ENCODE peak calls at places on chromosomes 2 and 18, in nine cellular contexts. V, N, X, P, F, J, O, Q and R are unnamed samples.

GRCh38 chr2:88697361-88698026 is 6.0 kb downstream of the RPIA start:
- DNase-seq in V (no peak), N (no peak), X (no peak), P (no peak), F (no peak), J (no peak), O (no peak), Q (no peak), R (no peak)

GRCh38 chr2:150445404-150445803 is 42.1 kb downstream of the RND3 start:
- DNase-seq in V (no peak), N (no peak), X (no peak), P (no peak), F (no peak), J (no peak), O (no peak), Q (no peak), R (no peak)

GRCh38 chr18:61949946-61950345 is 57.1 kb upstream of the RNF152 start:
- DNase-seq in V (no peak), N (peak), X (peak), P (peak), F (peak), J (no peak), O (no peak), Q (no peak), R (peak)

GRCh38 chr2:200267350-200267749 is 39.1 kb upstream of the SPATS2L start:
- DNase-seq in V (no peak), N (no peak), X (no peak), P (peak), F (no peak), J (no peak), O (no peak), Q (no peak), R (no peak)

GRCh38 chr2:183269956-183270355 is 145.7 kb downstream of the NUP35 start:
- DNase-seq in V (no peak), N (peak), X (peak), P (no peak), F (no peak), J (no peak), O (no peak), Q (no peak), R (no peak)

GRCh38 chr2:6576312-6576711 is 289.4 kb downstream of the CMPK2 start:
- DNase-seq in V (no peak), N (no peak), X (peak), P (peak), F (no peak), J (no peak), O (no peak), Q (no peak), R (no peak)

GRCh38 chr2:3266727-3267548 is 110.7 kb downstream of the EIPR1 start:
- DNase-seq in V (no peak), N (no peak), X (no peak), P (no peak), F (no peak), J (no peak), O (no peak), Q (no peak), R (no peak)

GRCh38 chr2:229901819-229902218 is 20.0 kb downstream of the TRIP12 start:
- DNase-seq in V (no peak), N (peak), X (peak), P (peak), F (no peak), J (no peak), O (no peak), Q (no peak), R (no peak)

GRCh38 chr2:15757820-15758586 is 166.3 kb downstream of the DDX1 start:
- DNase-seq in V (no peak), N (no peak), X (no peak), P (no peak), F (no peak), J (no peak), O (no peak), Q (no peak), R (no peak)

GRCh38 chr18:43847164-43848091 is 570.1 kb upstream of the SYT4 start:
- DNase-seq in V (no peak), N (peak), X (peak), P (peak), F (no peak), J (no peak), O (no peak), Q (no peak), R (no peak)

GRCh38 chr2:100876231-100876860 is 56.4 kb downstream of the NPAS2 start:
- DNase-seq in V (no peak), N (no peak), X (peak), P (peak), F (no peak), J (no peak), O (no peak), Q (no peak), R (no peak)

GRCh38 chr2:45199973-45200372 is 190.7 kb upstream of the SIX2 start:
- DNase-seq in V (no peak), N (peak), X (peak), P (no peak), F (no peak), J (no peak), O (no peak), Q (no peak), R (no peak)

GRCh38 chr2:121303531-121304263 is 18.7 kb upstream of the TFCP2L1 start:
- DNase-seq in V (no peak), N (no peak), X (no peak), P (no peak), F (no peak), J (no peak), O (no peak), Q (no peak), R (no peak)

GRCh38 chr18:50986360-50987087 is 18.7 kb downstream of the ELAC1 start:
- DNase-seq in V (no peak), N (no peak), X (peak), P (peak), F (no peak), J (no peak), O (no peak), Q (peak), R (no peak)

GRCh38 chr2:62010632-62011276 is 105.3 kb downstream of the COMMD1 start:
- DNase-seq in V (no peak), N (no peak), X (peak), P (no peak), F (no peak), J (no peak), O (peak), Q (no peak), R (no peak)

GRCh38 chr18:23683671-23684070 is 5.6 kb upstream of the LAMA3 start:
- DNase-seq in V (no peak), N (peak), X (peak), P (peak), F (no peak), J (no peak), O (no peak), Q (no peak), R (no peak)

GRCh38 chr2:71226391-71226964 is 425 bp downstream of the PAIP2B start:
- DNase-seq in V (peak), N (no peak), X (no peak), P (no peak), F (peak), J (peak), O (no peak), Q (peak), R (no peak)

GRCh38 chr2:174243812-174244211 is 4.5 kb downstream of the OLA1 start:
- DNase-seq in V (no peak), N (no peak), X (no peak), P (no peak), F (no peak), J (no peak), O (no peak), Q (no peak), R (no peak)

GRCh38 chr2:68796306-68796905 is 61.8 kb downstream of the ARHGAP25 start:
- DNase-seq in V (no peak), N (peak), X (no peak), P (peak), F (no peak), J (no peak), O (no peak), Q (no peak), R (no peak)

GRCh38 chr2:188046437-188046836 is 245.2 kb upstream of the GULP1 start:
- DNase-seq in V (no peak), N (peak), X (peak), P (peak), F (no peak), J (no peak), O (no peak), Q (no peak), R (no peak)

GRCh38 chr2:190415251-190415650 is 7.1 kb downstream of the MFSD6 start:
- DNase-seq in V (no peak), N (no peak), X (no peak), P (no peak), F (no peak), J (no peak), O (no peak), Q (no peak), R (no peak)

GRCh38 chr2:209476367-209477191 is 52.7 kb downstream of the MAP2 start:
- DNase-seq in V (peak), N (peak), X (peak), P (peak), F (peak), J (no peak), O (no peak), Q (no peak), R (no peak)

GRCh38 chr2:43293744-43294695 is 67.6 kb upstream of the ZFP36L2 start:
- DNase-seq in V (peak), N (peak), X (peak), P (peak), F (peak), J (peak), O (peak), Q (no peak), R (peak)

GRCh38 chr2:128302011-128302743 is 16.5 kb downstream of the HS6ST1 start:
- DNase-seq in V (no peak), N (no peak), X (no peak), P (no peak), F (no peak), J (no peak), O (no peak), Q (no peak), R (no peak)

GRCh38 chr2:226905718-226906438 is 70.0 kb downstream of the RHBDD1 start:
- DNase-seq in V (no peak), N (no peak), X (no peak), P (no peak), F (no peak), J (peak), O (peak), Q (no peak), R (no peak)

GRCh38 chr2:21694536-21694935 is 570.8 kb downstream of the TDRD15 start:
- DNase-seq in V (no peak), N (no peak), X (no peak), P (no peak), F (no peak), J (no peak), O (no peak), Q (no peak), R (no peak)

GRCh38 chr2:38489846-38490245 is 112.8 kb upstream of the ATL2 start:
- DNase-seq in V (no peak), N (no peak), X (no peak), P (no peak), F (no peak), J (no peak), O (no peak), Q (no peak), R (no peak)

GRCh38 chr2:88252646-88253045 is 82.5 kb downstream of the THNSL2 start:
- DNase-seq in V (no peak), N (no peak), X (no peak), P (no peak), F (no peak), J (no peak), O (no peak), Q (no peak), R (no peak)

GRCh38 chr2:181457741-181458425 is 697 bp downstream of the ITGA4 start:
- DNase-seq in V (peak), N (peak), X (peak), P (peak), F (peak), J (peak), O (no peak), Q (peak), R (no peak)

GRCh38 chr18:8489761-8490160 is 119.5 kb upstream of the RAB12 start:
- DNase-seq in V (peak), N (no peak), X (no peak), P (no peak), F (no peak), J (no peak), O (no peak), Q (no peak), R (no peak)

GRCh38 chr18:49813321-49814146 is at the start of gene ACAA2:
- DNase-seq in V (peak), N (peak), X (peak), P (peak), F (peak), J (peak), O (peak), Q (peak), R (peak)

GRCh38 chr2:60973705-60974104 is 43.8 kb upstream of the PEX13 start:
- DNase-seq in V (no peak), N (no peak), X (no peak), P (no peak), F (no peak), J (no peak), O (no peak), Q (no peak), R (no peak)

GRCh38 chr2:12514631-12515437 is 201.9 kb upstream of the TRIB2 start:
- DNase-seq in V (no peak), N (no peak), X (no peak), P (peak), F (no peak), J (no peak), O (no peak), Q (no peak), R (no peak)

GRCh38 chr2:29702276-29702675 is 219.1 kb downstream of the ALK start:
- DNase-seq in V (no peak), N (no peak), X (no peak), P (no peak), F (no peak), J (no peak), O (no peak), Q (no peak), R (no peak)

GRCh38 chr18:63511285-63511684 is 30.9 kb upstream of the SERPINB12 start:
- DNase-seq in V (no peak), N (peak), X (peak), P (peak), F (no peak), J (no peak), O (no peak), Q (no peak), R (no peak)

GRCh38 chr2:108612153-108612513 is 77.9 kb downstream of the LIMS1 start:
- DNase-seq in V (no peak), N (peak), X (peak), P (peak), F (no peak), J (peak), O (peak), Q (no peak), R (no peak)

GRCh38 chr2:205908491-205909193 is 177.3 kb downstream of the INO80D start:
- DNase-seq in V (no peak), N (no peak), X (no peak), P (peak), F (no peak), J (no peak), O (no peak), Q (no peak), R (no peak)

GRCh38 chr2:238868067-238868524 is 20.2 kb downstream of the TWIST2 start:
- DNase-seq in V (peak), N (peak), X (peak), P (no peak), F (peak), J (no peak), O (no peak), Q (no peak), R (peak)

GRCh38 chr2:227025510-227025909 is 138.5 kb downstream of the COL4A4 start:
- DNase-seq in V (no peak), N (no peak), X (no peak), P (no peak), F (no peak), J (no peak), O (no peak), Q (no peak), R (no peak)

GRCh38 chr2:219901155-219901554 is 273.7 kb downstream of the SLC4A3 start:
- DNase-seq in V (no peak), N (no peak), X (no peak), P (no peak), F (no peak), J (no peak), O (peak), Q (no peak), R (no peak)

GRCh38 chr2:20652673-20653575 is 2.0 kb upstream of the HS1BP3 start:
- DNase-seq in V (no peak), N (no peak), X (no peak), P (no peak), F (no peak), J (no peak), O (no peak), Q (no peak), R (no peak)

GRCh38 chr2:20654414-20654813 is 3.5 kb upstream of the HS1BP3 start:
- DNase-seq in V (no peak), N (no peak), X (no peak), P (no peak), F (no peak), J (no peak), O (no peak), Q (no peak), R (no peak)

GRCh38 chr2:20652141-20652540 is 1.2 kb upstream of the HS1BP3 start:
- DNase-seq in V (no peak), N (no peak), X (no peak), P (peak), F (no peak), J (no peak), O (no peak), Q (no peak), R (no peak)

GRCh38 chr2:20651731-20652099 is 817 bp upstream of the HS1BP3 start:
- DNase-seq in V (no peak), N (no peak), X (no peak), P (no peak), F (no peak), J (no peak), O (no peak), Q (no peak), R (no peak)

DNA sequence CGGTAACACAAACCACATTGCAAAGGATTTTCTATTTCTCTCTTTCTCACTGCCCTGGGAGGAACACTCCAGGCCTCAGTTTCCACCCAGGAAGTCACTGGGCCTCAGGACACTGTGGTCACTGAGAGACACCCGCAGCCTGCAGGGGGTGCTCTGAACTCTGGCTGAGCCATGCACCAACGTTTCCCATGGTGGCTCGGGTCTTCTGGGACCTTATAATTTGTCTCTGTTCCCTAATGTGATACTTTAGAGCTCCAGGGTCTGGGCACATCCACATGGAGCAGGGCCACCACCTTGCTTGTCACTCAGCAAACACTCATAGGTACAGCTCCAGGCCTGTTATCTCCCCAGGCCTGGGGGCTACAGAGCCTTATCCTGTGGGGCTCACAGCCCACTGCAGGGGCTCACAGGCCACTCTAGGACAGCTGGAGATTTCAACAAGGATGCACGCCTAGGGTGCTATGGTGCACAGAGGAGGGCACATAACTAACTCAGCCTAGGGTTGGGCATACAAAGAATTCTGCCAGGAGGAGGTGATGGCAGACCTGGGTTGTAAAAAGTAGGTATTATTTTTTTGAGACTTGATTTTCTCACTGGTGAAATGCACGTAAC is 2.9 kb upstream of the HS1BP3 start:
- DNase-seq in V (no peak), N (no peak), X (no peak), P (no peak), F (no peak), J (no peak), O (no peak), Q (peak), R (no peak)
- TF ChIP-seq CTCF in V (no peak), N (no peak), X (no peak), P (no peak), F (no peak), J (no peak), O (no peak), Q (no peak), R (no peak)

GRCh38 chr2:231391981-231392380 is 3.5 kb upstream of the B3GNT7 start:
- DNase-seq in V (no peak), N (no peak), X (no peak), P (no peak), F (no peak), J (no peak), O (no peak), Q (no peak), R (no peak)

GRCh38 chr2:231395188-231396057 is at the start of gene B3GNT7:
- DNase-seq in V (no peak), N (no peak), X (no peak), P (no peak), F (no peak), J (peak), O (no peak), Q (no peak), R (no peak)

GRCh38 chr2:231394201-231395141 is 1.0 kb upstream of the B3GNT7 start:
- DNase-seq in V (no peak), N (no peak), X (no peak), P (no peak), F (no peak), J (peak), O (peak), Q (no peak), R (no peak)

GRCh38 chr2:231392431-231393148 is 2.9 kb upstream of the B3GNT7 start:
- DNase-seq in V (no peak), N (no peak), X (no peak), P (no peak), F (no peak), J (no peak), O (no peak), Q (no peak), R (no peak)

GRCh38 chr2:231393149-231394131 is 2.1 kb upstream of the B3GNT7 start:
- DNase-seq in V (no peak), N (no peak), X (no peak), P (no peak), F (no peak), J (peak), O (peak), Q (no peak), R (no peak)
- TF ChIP-seq CTCF in V (no peak), N (peak), X (no peak), P (no peak), F (no peak), J (peak), O (peak), Q (peak), R (no peak)

GRCh38 chr2:123993728-123994323 is 31.3 kb upstream of the CNTNAP5 start:
- DNase-seq in V (peak), N (peak), X (no peak), P (no peak), F (no peak), J (peak), O (no peak), Q (no peak), R (no peak)
- TF ChIP-seq CTCF in V (peak), N (peak), X (peak), P (peak), F (no peak), J (peak), O (peak), Q (peak), R (no peak)

DNA sequence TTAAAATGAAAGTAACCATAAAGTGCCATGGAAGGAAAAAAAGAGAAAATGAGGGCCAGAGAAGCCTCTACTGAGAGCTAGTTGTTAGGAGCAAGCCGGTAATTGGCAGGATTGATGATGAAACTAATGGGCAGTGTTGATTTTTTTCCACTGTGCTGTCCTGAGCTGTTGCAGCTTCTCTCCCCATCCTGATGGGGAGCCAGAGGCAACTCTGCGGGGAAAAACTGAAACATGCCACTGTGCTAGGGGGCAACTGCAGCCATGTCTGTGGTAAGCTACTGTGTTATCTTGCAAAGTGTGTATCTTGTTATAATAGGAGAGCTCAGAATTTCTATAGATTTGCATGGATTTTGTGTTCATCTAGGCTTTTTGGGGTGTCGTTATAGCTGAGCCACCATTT is 487.9 kb downstream of the STK39 start:
- DNase-seq in V (no peak), N (no peak), X (no peak), P (no peak), F (no peak), J (no peak), O (no peak), Q (no peak), R (no peak)
- TF ChIP-seq CTCF in V (no peak), N (no peak), X (no peak), P (no peak), F (no peak), J (no peak), O (peak), Q (no peak), R (no peak)

GRCh38 chr2:10810175-10811161 is 2.1 kb downstream of the PDIA6 start:
- DNase-seq in V (peak), N (peak), X (peak), P (peak), F (no peak), J (peak), O (peak), Q (no peak), R (no peak)

GRCh38 chr2:10813085-10813748 is 632 bp upstream of the PDIA6 start:
- DNase-seq in V (peak), N (no peak), X (no peak), P (peak), F (no peak), J (no peak), O (no peak), Q (no peak), R (no peak)

GRCh38 chr2:10811552-10811951 is 1.0 kb downstream of the PDIA6 start:
- DNase-seq in V (peak), N (no peak), X (no peak), P (no peak), F (no peak), J (no peak), O (no peak), Q (no peak), R (no peak)

GRCh38 chr2:10814142-10814541 is 1.6 kb upstream of the PDIA6 start:
- DNase-seq in V (peak), N (no peak), X (no peak), P (no peak), F (no peak), J (no peak), O (no peak), Q (no peak), R (no peak)

GRCh38 chr2:10812362-10813084 is at the start of gene PDIA6:
- DNase-seq in V (peak), N (peak), X (peak), P (peak), F (peak), J (peak), O (peak), Q (peak), R (peak)
- TF ChIP-seq CTCF in V (no peak), N (no peak), X (no peak), P (no peak), F (peak), J (no peak), O (no peak), Q (peak), R (peak)